ENCODE peak calls at places on chromosomes 1 and 21, in six cellular contexts. Z is adipocyte; C is stimulated activated CD4-positive, alpha-beta T cell treated with anti-CD3 and anti-CD28 coated beads, Interleukin-12 subunit alpha, Interleukin-12 subunit beta, amount 100 ng/mL, for 48 hours; R is effector memory CD4-positive, alpha-beta T cell; M is Kasumi-1; U is NCI-H510A treated with DMSO at 0.1 percent for 48 hours. O is an unnamed sample.

GRCh38 chr1:56516539-56517252 is 62.7 kb downstream of the PLPP3 start:
- DNase-seq in M (peak), U (peak), C (no peak), R (no peak), Z (peak), O (no peak)

GRCh38 chr1:39657923-39658485 is 13.9 kb downstream of the NT5C1A start:
- DNase-seq in Z (peak), R (peak), M (peak), U (peak), C (peak), O (peak)

GRCh38 chr1:23756676-23757075 is 13.4 kb downstream of the ELOA start:
- DNase-seq in U (no peak), C (no peak), M (no peak), R (no peak), Z (peak), O (no peak)

GRCh38 chr1:211352985-211353515 is 26.4 kb downstream of the TRAF5 start:
- DNase-seq in R (peak), M (peak), Z (no peak), C (peak), U (no peak), O (peak)

GRCh38 chr21:21003701-21004100 is 5.5 kb downstream of the NCAM2 start:
- DNase-seq in R (no peak), U (peak), M (peak), C (no peak), Z (peak), O (no peak)

GRCh38 chr1:152143147-152143845 is 15.7 kb downstream of the RPTN start:
- DNase-seq in R (no peak), C (peak), M (no peak), U (no peak), Z (no peak), O (no peak)

GRCh38 chr21:18318156-18318555 is 73.5 kb downstream of the CHODL start:
- DNase-seq in U (no peak), Z (no peak), R (no peak), M (no peak), C (no peak), O (no peak)

GRCh38 chr1:9909222-9910046 is 635 bp downstream of the CTNNBIP1 start:
- DNase-seq in M (peak), C (peak), Z (peak), U (peak), R (peak), O (peak)

GRCh38 chr1:87428351-87428750 is 99.7 kb downstream of the LMO4 start:
- DNase-seq in U (no peak), Z (no peak), R (no peak), C (no peak), M (no peak), O (no peak)

GRCh38 chr1:44827197-44828002 is 15.7 kb downstream of the PTCH2 start:
- DNase-seq in U (no peak), M (no peak), C (no peak), R (no peak), Z (no peak), O (no peak)

GRCh38 chr1:34846265-34846664 is 13.3 kb downstream of the SMIM12 start:
- DNase-seq in R (no peak), M (no peak), Z (no peak), U (no peak), C (no peak), O (no peak)

GRCh38 chr21:44706706-44707615 is 4.4 kb downstream of the TSPEAR start:
- DNase-seq in C (no peak), M (no peak), U (no peak), R (no peak), Z (no peak), O (no peak)

GRCh38 chr1:52032785-52033131 is 852 bp downstream of the KTI12 start:
- DNase-seq in M (no peak), C (no peak), Z (peak), U (no peak), R (no peak), O (no peak)

GRCh38 chr21:46500224-46500861 is 41.7 kb downstream of the DIP2A start:
- DNase-seq in C (no peak), M (no peak), Z (no peak), R (no peak), U (peak), O (no peak)

GRCh38 chr21:43658769-43659135 is 536 bp downstream of the HSF2BP start:
- DNase-seq in R (no peak), U (no peak), Z (no peak), C (no peak), M (no peak), O (no peak)

GRCh38 chr1:92957020-92957734 is 4.1 kb downstream of the DIPK1A start:
- DNase-seq in R (no peak), Z (no peak), C (no peak), U (no peak), M (no peak), O (no peak)

GRCh38 chr1:8350914-8351684 is 33.2 kb downstream of the SLC45A1 start:
- DNase-seq in C (no peak), U (no peak), Z (no peak), R (no peak), M (no peak), O (no peak)

GRCh38 chr1:26016944-26017545 is 4.5 kb upstream of the EXTL1 start:
- DNase-seq in M (peak), R (no peak), Z (no peak), C (no peak), U (no peak), O (no peak)

GRCh38 chr1:204146965-204147364 is 4.9 kb downstream of the ETNK2 start:
- DNase-seq in M (no peak), U (no peak), Z (no peak), C (no peak), R (no peak), O (no peak)

GRCh38 chr1:10901091-10901893 is 104.8 kb upstream of the CASZ1 start:
- DNase-seq in R (no peak), Z (no peak), C (no peak), M (no peak), U (no peak), O (no peak)

GRCh38 chr1:111238056-111238795 is 10.7 kb downstream of the CHI3L2 start:
- DNase-seq in C (no peak), Z (no peak), U (no peak), R (no peak), M (no peak), O (no peak)

GRCh38 chr1:26894263-26894662 is 4.2 kb upstream of the GPN2 start:
- DNase-seq in C (no peak), U (no peak), Z (no peak), M (no peak), R (no peak), O (no peak)

GRCh38 chr1:40625076-40625475 is 40.4 kb downstream of the RIMS3 start:
- DNase-seq in C (no peak), M (peak), Z (peak), U (peak), R (no peak), O (no peak)

GRCh38 chr1:114139540-114139939 is 14.1 kb downstream of the SYT6 start:
- DNase-seq in C (no peak), R (no peak), U (no peak), M (no peak), Z (no peak), O (no peak)

GRCh38 chr1:208511242-208511860 is 267.2 kb upstream of the PLXNA2 start:
- DNase-seq in U (no peak), R (no peak), M (no peak), Z (peak), C (no peak), O (no peak)

GRCh38 chr1:201941420-201942128 is 4.8 kb downstream of the LMOD1 start:
- DNase-seq in Z (no peak), U (peak), M (no peak), C (no peak), R (no peak), O (no peak)

GRCh38 chr21:23725576-23725975 is 1881.7 kb downstream of the MRPL39 start:
- DNase-seq in M (peak), U (no peak), C (no peak), R (no peak), Z (no peak), O (no peak)

GRCh38 chr1:68087184-68087583 is 36.8 kb upstream of the DIRAS3 start:
- DNase-seq in U (no peak), R (no peak), M (no peak), Z (no peak), C (no peak), O (no peak)

GRCh38 chr1:227947425-227947677 is 381 bp downstream of the WNT9A start:
- DNase-seq in Z (no peak), U (no peak), C (no peak), M (no peak), R (no peak), O (no peak)

GRCh38 chr1:151782741-151783140 is 7.6 kb downstream of the TDRKH start:
- DNase-seq in U (no peak), Z (no peak), C (no peak), M (no peak), R (no peak), O (no peak)

GRCh38 chr1:162230096-162230495 is 146.6 kb downstream of the SPATA46 start:
- DNase-seq in C (no peak), U (peak), M (no peak), R (no peak), Z (no peak), O (no peak)

GRCh38 chr1:25700626-25701025 is 84.0 kb downstream of the MAN1C1 start:
- DNase-seq in Z (no peak), U (no peak), C (no peak), R (no peak), M (no peak), O (no peak)

GRCh38 chr1:100302756-100303155 is 36.7 kb downstream of the RTCA start:
- DNase-seq in C (no peak), Z (no peak), U (no peak), M (no peak), R (no peak), O (no peak)

GRCh38 chr1:16145030-16145987 is 10.6 kb downstream of the EPHA2 start:
- DNase-seq in U (peak), Z (peak), C (no peak), R (no peak), M (no peak), O (no peak)

GRCh38 chr1:78061825-78062523 is 16.2 kb downstream of the GIPC2 start:
- DNase-seq in M (no peak), Z (peak), R (no peak), C (no peak), U (no peak), O (no peak)

GRCh38 chr1:180952657-180953013 is 39.9 kb downstream of the KIAA1614 start:
- DNase-seq in Z (no peak), M (no peak), U (no peak), C (no peak), R (no peak), O (no peak)

GRCh38 chr1:151106891-151107290 is 36.3 kb downstream of the GABPB2 start:
- DNase-seq in Z (no peak), R (no peak), U (no peak), M (no peak), C (no peak), O (no peak)

GRCh38 chr1:102174259-102174863 is 177.6 kb upstream of the OLFM3 start:
- DNase-seq in U (no peak), C (no peak), Z (no peak), R (no peak), M (no peak), O (no peak)

O was measured in activated T-helper 1 cell treated with anti-CD3 and anti-CD28 coated beads, Interleukin-2, amount 50 U/mL, for 16 hours.